ENCODE peak calls at places on chromosomes 6 and 20, in six cellular contexts. O, B, Q, X, V and R are unnamed samples.

GRCh38 chr6:65908065-65908464 is 201.0 kb upstream of the EYS start:
- DNase-seq in O (no peak), B (no peak), Q (no peak), X (no peak), V (no peak), R (no peak)

GRCh38 chr20:25032065-25032477 is 25.9 kb downstream of the ACSS1 start:
- DNase-seq in O (peak), B (no peak), Q (no peak), X (no peak), V (no peak), R (no peak)

GRCh38 chr20:23242556-23243180 is 107.9 kb upstream of the NXT1 start:
- DNase-seq in O (no peak), B (no peak), Q (peak), X (no peak), V (no peak), R (no peak)

GRCh38 chr20:13118676-13119075 is 102.4 kb upstream of the ISM1 start:
- DNase-seq in O (no peak), B (no peak), Q (no peak), X (no peak), V (no peak), R (no peak)

GRCh38 chr6:30493643-30494250 is 4.4 kb downstream of the HLA-E start:
- DNase-seq in O (no peak), B (no peak), Q (no peak), X (no peak), V (peak), R (no peak)

GRCh38 chr6:28635547-28636158 is 110.0 kb downstream of the GPX5 start:
- DNase-seq in O (no peak), B (no peak), Q (no peak), X (no peak), V (no peak), R (no peak)

GRCh38 chr6:16239798-16240123 is 1.4 kb downstream of the GMPR start:
- DNase-seq in O (no peak), B (no peak), Q (no peak), X (no peak), V (no peak), R (no peak)

GRCh38 chr20:40688129-40689099 is 622 bp downstream of the MAFB start:
- DNase-seq in O (peak), B (no peak), Q (no peak), X (peak), V (no peak), R (no peak)

GRCh38 chr6:113755449-113756289 is 101.5 kb upstream of the MARCKS start:
- DNase-seq in O (no peak), B (no peak), Q (no peak), X (no peak), V (no peak), R (no peak)

GRCh38 chr6:137350857-137351256 is 131.7 kb upstream of the IFNGR1 start:
- DNase-seq in O (no peak), B (no peak), Q (no peak), X (no peak), V (no peak), R (no peak)

GRCh38 chr6:16694789-16695188 is 66.5 kb downstream of the ATXN1 start:
- DNase-seq in O (no peak), B (no peak), Q (no peak), X (no peak), V (no peak), R (no peak)

GRCh38 chr6:34237722-34238506 is 1.2 kb downstream of the HMGA1 start:
- DNase-seq in O (peak), B (no peak), Q (peak), X (peak), V (peak), R (peak)

GRCh38 chr6:12440981-12441380 is 150.8 kb downstream of the EDN1 start:
- DNase-seq in O (no peak), B (no peak), Q (no peak), X (peak), V (no peak), R (no peak)

GRCh38 chr6:7050099-7050498 is 57.7 kb upstream of the RREB1 start:
- DNase-seq in O (no peak), B (no peak), Q (no peak), X (no peak), V (no peak), R (no peak)